ENCODE peak calls at places on chromosomes 4 and X, in eight cellular contexts. One of them, this sample, is unnamed.

GRCh38 chr4:168781884-168782283 is 228.2 kb downstream of the CBR4 start:
- DNase-seq in bronchial epithelial cell: peak; percentile 67
- DNase-seq in RPMI7951: no peak
- DNase-seq in endothelial cell: no peak
- DNase-seq in AG08396: no peak
- DNase-seq in heart right ventricle: no peak
- DNase-seq in H4: no peak
- DNase-seq in H9: no peak
- DNase-seq in this sample: no peak

GRCh38 chr4:88012652-88013051 is 5.2 kb downstream of the PKD2 start:
- DNase-seq in bronchial epithelial cell: no peak
- DNase-seq in endothelial cell: no peak
- DNase-seq in RPMI7951: no peak
- DNase-seq in AG08396: no peak
- DNase-seq in heart right ventricle: no peak
- DNase-seq in H9: no peak
- DNase-seq in H4: peak; percentile 43
- DNase-seq in this sample: no peak

GRCh38 chr4:122005064-122005755 is 53.4 kb upstream of the TRPC3 start:
- DNase-seq in endothelial cell: no peak
- DNase-seq in H4: peak; percentile 38
- DNase-seq in RPMI7951: peak; percentile 10
- DNase-seq in heart right ventricle: peak; percentile 21
- DNase-seq in AG08396: peak; percentile 67
- DNase-seq in bronchial epithelial cell: no peak
- DNase-seq in H9: no peak
- DNase-seq in this sample: no peak

GRCh38 chr4:38174811-38175210 is 214.6 kb downstream of the PTTG2 start:
- DNase-seq in RPMI7951: no peak
- DNase-seq in H9: no peak
- DNase-seq in heart right ventricle: peak; percentile 28
- DNase-seq in endothelial cell: no peak
- DNase-seq in H4: no peak
- DNase-seq in bronchial epithelial cell: no peak
- DNase-seq in AG08396: no peak
- DNase-seq in this sample: no peak

GRCh38 chr4:81257841-81258240 is 42.8 kb upstream of the PRKG2 start:
- DNase-seq in AG08396: no peak
- DNase-seq in heart right ventricle: no peak
- DNase-seq in bronchial epithelial cell: no peak
- DNase-seq in RPMI7951: no peak
- DNase-seq in H4: no peak
- DNase-seq in endothelial cell: no peak
- DNase-seq in H9: no peak
- DNase-seq in this sample: peak; percentile 67

GRCh38 chr4:124980276-124980752 is 267.8 kb upstream of the ANKRD50 start:
- DNase-seq in RPMI7951: peak; percentile 51
- DNase-seq in heart right ventricle: no peak
- DNase-seq in bronchial epithelial cell: peak; percentile 61
- DNase-seq in H4: peak; percentile 4
- DNase-seq in AG08396: no peak
- DNase-seq in endothelial cell: no peak
- DNase-seq in H9: no peak
- DNase-seq in this sample: no peak

GRCh38 chr4:123361195-123361861 is 35.3 kb upstream of the SPRY1 start:
- DNase-seq in bronchial epithelial cell: peak; percentile 79
- DNase-seq in heart right ventricle: no peak
- DNase-seq in RPMI7951: peak; percentile 85
- DNase-seq in H9: no peak
- DNase-seq in H4: peak; percentile 35
- DNase-seq in AG08396: peak; percentile 34
- DNase-seq in endothelial cell: no peak
- DNase-seq in this sample: peak; percentile 76

GRCh38 chrX:68511255-68511654 is 12.4 kb downstream of the YIPF6 start:
- DNase-seq in H4: peak; percentile 17
- DNase-seq in AG08396: peak; percentile 52
- DNase-seq in heart right ventricle: peak; percentile 26
- DNase-seq in endothelial cell: peak; percentile 48
- DNase-seq in H9: no peak
- DNase-seq in RPMI7951: peak; percentile 38
- DNase-seq in bronchial epithelial cell: peak; percentile 34
- DNase-seq in this sample: peak; percentile 70

GRCh38 chr4:7029921-7030320 is 13.3 kb upstream of the TADA2B start:
- DNase-seq in heart right ventricle: no peak
- DNase-seq in endothelial cell: no peak
- DNase-seq in RPMI7951: no peak
- DNase-seq in H9: no peak
- DNase-seq in bronchial epithelial cell: no peak
- DNase-seq in H4: no peak
- DNase-seq in AG08396: no peak
- DNase-seq in this sample: no peak

GRCh38 chr4:94889961-94890360 is 132.2 kb downstream of the BMPR1B start:
- DNase-seq in AG08396: no peak
- DNase-seq in endothelial cell: no peak
- DNase-seq in H9: no peak
- DNase-seq in H4: peak; percentile 91
- DNase-seq in RPMI7951: peak; percentile 14
- DNase-seq in bronchial epithelial cell: peak; percentile 47
- DNase-seq in heart right ventricle: no peak
- DNase-seq in this sample: no peak

GRCh38 chr4:139919513-139919912 is 234.5 kb downstream of the MAML3 start:
- DNase-seq in heart right ventricle: peak; percentile 33
- DNase-seq in endothelial cell: no peak
- DNase-seq in H4: peak; percentile 26
- DNase-seq in AG08396: peak; percentile 68
- DNase-seq in H9: no peak
- DNase-seq in RPMI7951: peak; percentile 71
- DNase-seq in bronchial epithelial cell: no peak
- DNase-seq in this sample: no peak

GRCh38 chr4:119735136-119735770 is 106.6 kb upstream of the PDE5A start:
- DNase-seq in H4: peak; percentile 94
- DNase-seq in bronchial epithelial cell: peak; percentile 81
- DNase-seq in heart right ventricle: no peak
- DNase-seq in AG08396: peak; percentile 50
- DNase-seq in H9: no peak
- DNase-seq in endothelial cell: no peak
- DNase-seq in RPMI7951: peak; percentile 11
- DNase-seq in this sample: no peak

GRCh38 chr4:74933562-74934015 is 673 bp downstream of the PARM1 start:
- DNase-seq in bronchial epithelial cell: no peak
- DNase-seq in RPMI7951: no peak
- DNase-seq in endothelial cell: peak; percentile 5
- DNase-seq in heart right ventricle: peak; percentile 16
- DNase-seq in H4: no peak
- DNase-seq in AG08396: peak; percentile 12
- DNase-seq in H9: peak; percentile 43
- DNase-seq in this sample: no peak

GRCh38 chr4:14018191-14018853 is 390.8 kb upstream of the BOD1L1 start:
- DNase-seq in AG08396: no peak
- DNase-seq in bronchial epithelial cell: no peak
- DNase-seq in heart right ventricle: no peak
- DNase-seq in H4: no peak
- DNase-seq in H9: no peak
- DNase-seq in RPMI7951: no peak
- DNase-seq in endothelial cell: no peak
- DNase-seq in this sample: no peak

GRCh38 chrX:149721778-149722177 is 9.9 kb downstream of the MAGEA11 start:
- DNase-seq in heart right ventricle: no peak
- DNase-seq in bronchial epithelial cell: no peak
- DNase-seq in RPMI7951: no peak
- DNase-seq in H4: no peak
- DNase-seq in H9: no peak
- DNase-seq in endothelial cell: no peak
- DNase-seq in AG08396: no peak
- DNase-seq in this sample: no peak

GRCh38 chr4:53582194-53582593 is 9.1 kb downstream of the LNX1 start:
- DNase-seq in RPMI7951: no peak
- DNase-seq in endothelial cell: no peak
- DNase-seq in AG08396: no peak
- DNase-seq in bronchial epithelial cell: no peak
- DNase-seq in H4: no peak
- DNase-seq in heart right ventricle: no peak
- DNase-seq in H9: no peak
- DNase-seq in this sample: no peak

GRCh38 chrX:152632445-152633097 is 5.1 kb upstream of the GABRQ start:
- DNase-seq in bronchial epithelial cell: peak; percentile 21
- DNase-seq in endothelial cell: peak; percentile 65
- DNase-seq in H4: peak; percentile 17
- DNase-seq in AG08396: peak; percentile 47
- DNase-seq in heart right ventricle: peak; percentile 13
- DNase-seq in H9: peak; percentile 43
- DNase-seq in RPMI7951: peak; percentile 26
- DNase-seq in this sample: peak; percentile 49

GRCh38 chr4:63296773-63297172 is 1112.5 kb downstream of the TECRL start:
- DNase-seq in RPMI7951: no peak
- DNase-seq in H4: no peak
- DNase-seq in heart right ventricle: no peak
- DNase-seq in endothelial cell: no peak
- DNase-seq in H9: no peak
- DNase-seq in bronchial epithelial cell: peak; percentile 5
- DNase-seq in AG08396: no peak
- DNase-seq in this sample: no peak

GRCh38 chr4:87105101-87105852 is 115.1 kb downstream of the KLHL8 start:
- DNase-seq in AG08396: no peak
- DNase-seq in H4: no peak
- DNase-seq in bronchial epithelial cell: no peak
- DNase-seq in RPMI7951: no peak
- DNase-seq in heart right ventricle: no peak
- DNase-seq in H9: no peak
- DNase-seq in endothelial cell: no peak
- DNase-seq in this sample: no peak

GRCh38 chrX:46642145-46642544 is 68.6 kb downstream of the CHST7 start:
- DNase-seq in bronchial epithelial cell: no peak
- DNase-seq in AG08396: peak; percentile 28
- DNase-seq in RPMI7951: peak; percentile 44
- DNase-seq in H9: no peak
- DNase-seq in H4: no peak
- DNase-seq in heart right ventricle: peak; percentile 7
- DNase-seq in endothelial cell: no peak
- DNase-seq in this sample: peak; percentile 2